ENCODE peak calls at places on chromosomes 7 and 10, in ten cellular contexts. B is CD8-positive, alpha-beta memory T cell; D is endothelial cell of umbilical vein; L is colonic mucosa; K is CD4-positive, alpha-beta memory T cell; Z is effector memory CD4-positive, alpha-beta T cell; C is upper lobe of right lung; H is CD4-positive, CD25-positive, alpha-beta regulatory T cell; Y is mucosa of descending colon; V is heart left ventricle. T is an unnamed sample. For H3K9me3, the result is how much of the 10 kb centered on the place peaks cover.

GRCh38 chr7:131649003-131649541 is 92.6 kb upstream of the PODXL start:
- DNase-seq in C (no peak), D (no peak), Z (no peak), Y (no peak), K (no peak), L (no peak), H (no peak), B (no peak), V (no peak), T (no peak)

GRCh38 chr7:7190142-7190541 is 7.8 kb downstream of the C1GALT1 start:
- DNase-seq in Y (no peak), Z (no peak), L (no peak), C (no peak), D (no peak), K (no peak), B (no peak), V (no peak), H (no peak), T (no peak)

GRCh38 chr7:36734731-36735130 is 10.4 kb upstream of the AOAH start:
- DNase-seq in K (no peak), L (no peak), D (no peak), V (no peak), C (no peak), Y (no peak), B (no peak), Z (no peak), H (no peak), T (no peak)

GRCh38 chr7:104530243-104530642 is 201.8 kb downstream of the LHFPL3 start:
- DNase-seq in C (no peak), Z (no peak), D (no peak), Y (no peak), V (no peak), H (no peak), K (no peak), B (no peak), L (no peak), T (no peak)

GRCh38 chr10:120581496-120581895 is 124.5 kb downstream of the PLPP4 start:
- DNase-seq in C (no peak), L (no peak), Y (no peak), K (no peak), D (no peak), V (no peak), B (no peak), H (no peak), Z (no peak), T (no peak)

GRCh38 chr10:21519981-21520436 is 5.5 kb downstream of the SKIDA1 start:
- DNase-seq in H (peak), B (no peak), L (no peak), Z (no peak), D (peak), Y (no peak), C (no peak), K (peak), V (no peak), T (no peak)

GRCh38 chr7:151150388-151150787 is 17.1 kb downstream of the GBX1 start:
- DNase-seq in Y (peak), B (no peak), L (peak), D (no peak), V (no peak), H (no peak), C (no peak), K (no peak), Z (no peak), T (no peak)

GRCh38 chr10:21509391-21510217 is 15.9 kb downstream of the SKIDA1 start:
- DNase-seq in H (no peak), Y (no peak), V (no peak), D (no peak), K (no peak), C (peak), Z (no peak), L (no peak), B (no peak), T (no peak)

GRCh38 chr7:22647451-22648257 is 79.3 kb upstream of the IL6 start:
- DNase-seq in B (no peak), D (peak), L (no peak), K (no peak), H (no peak), C (no peak), Z (no peak), Y (no peak), V (no peak), T (no peak)

GRCh38 chr10:10786334-10787090 is 231.2 kb upstream of the CELF2 start:
- DNase-seq in C (no peak), K (no peak), Z (no peak), B (no peak), Y (no peak), H (no peak), D (peak), V (no peak), L (no peak), T (no peak)

GRCh38 chr7:42117201-42117600 is 119.8 kb downstream of the GLI3 start:
- DNase-seq in H (no peak), B (no peak), C (no peak), L (no peak), K (no peak), D (no peak), Y (no peak), V (no peak), Z (no peak), T (no peak)

GRCh38 chr7:51034531-51035264 is 252.0 kb upstream of the GRB10 start:
- DNase-seq in Z (no peak), D (no peak), H (no peak), L (no peak), K (no peak), B (no peak), C (no peak), V (no peak), Y (no peak), T (no peak)

GRCh38 chr7:76396039-76396732 is 13.3 kb downstream of the SSC4D start:
- DNase-seq in Y (no peak), Z (no peak), K (no peak), H (no peak), D (no peak), V (no peak), C (no peak), B (no peak), L (no peak), T (no peak)

GRCh38 chr10:125247576-125247975 is 87.2 kb upstream of the CTBP2 start:
- DNase-seq in C (no peak), L (no peak), V (no peak), Y (no peak), B (no peak), D (no peak), Z (no peak), K (no peak), H (no peak), T (no peak)

GRCh38 chr10:72691470-72692056 is 380 bp upstream of the MCU start:
- DNase-seq in Y (no peak), H (no peak), V (no peak), C (no peak), K (no peak), B (no peak), D (no peak), L (no peak), Z (no peak), T (no peak)

GRCh38 chr10:59779656-59780521 is 26.6 kb upstream of the MRLN start:
- DNase-seq in K (no peak), C (no peak), L (no peak), H (no peak), Z (no peak), Y (no peak), D (no peak), V (peak), B (no peak), T (no peak)

GRCh38 chr7:151679073-151679708 is 159.5 kb upstream of the RHEB start:
- DNase-seq in L (no peak), Y (no peak), Z (no peak), V (no peak), C (no peak), B (no peak), K (no peak), D (no peak), H (no peak), T (no peak)

GRCh38 chr10:75201793-75202307 is 8.7 kb upstream of the VDAC2 start:
- DNase-seq in Y (peak), K (no peak), C (no peak), D (no peak), H (no peak), L (peak), B (no peak), Z (no peak), V (no peak), T (no peak)

GRCh38 chr10:98316661-98317060 is 48.7 kb upstream of the LOXL4 start:
- DNase-seq in H (no peak), C (no peak), V (no peak), B (no peak), K (no peak), Y (no peak), L (no peak), Z (no peak), D (peak), T (no peak)

GRCh38 chr7:73526892-73527821 is 5.1 kb upstream of the BAZ1B start:
- DNase-seq in Y (no peak), V (no peak), H (peak), B (no peak), L (no peak), D (peak), C (no peak), Z (no peak), K (no peak), T (no peak)

GRCh38 chr10:78267070-78267469 is 233.4 kb downstream of the RPS24 start:
- DNase-seq in D (no peak), K (no peak), C (no peak), H (no peak), B (no peak), Y (no peak), V (no peak), Z (no peak), L (no peak), T (no peak)

GRCh38 chr7:139897422-139898085 is 68.5 kb downstream of the TBXAS1 start:
- DNase-seq in B (no peak), Z (no peak), H (no peak), Y (no peak), C (no peak), D (no peak), K (no peak), V (no peak), L (no peak), T (no peak)

GRCh38 chr7:120833551-120833950 is 24.4 kb downstream of the TSPAN12 start:
- DNase-seq in C (no peak), D (no peak), V (no peak), H (no peak), B (no peak), L (no peak), Z (no peak), Y (no peak), K (no peak), T (no peak)

GRCh38 chr10:72505435-72505834 is 120.4 kb downstream of the MICU1 start:
- DNase-seq in D (no peak), H (no peak), K (no peak), Y (no peak), L (no peak), B (no peak), V (no peak), Z (no peak), C (no peak), T (no peak)

GRCh38 chr10:126375926-126376554 is 12.2 kb downstream of the ADAM12 start:
- DNase-seq in Z (no peak), C (no peak), K (no peak), Y (no peak), L (no peak), H (no peak), V (no peak), B (no peak), D (no peak), T (no peak)

GRCh38 chr10:119395287-119396007 is 147.1 kb downstream of the RGS10 start:
- DNase-seq in V (peak), C (no peak), D (peak), Z (no peak), B (no peak), K (no peak), H (no peak), L (no peak), Y (peak), T (no peak)

GRCh38 chr10:113600569-113600968 is 47.7 kb downstream of the HABP2 start:
- DNase-seq in H (no peak), V (no peak), D (no peak), C (no peak), B (no peak), L (no peak), Z (no peak), K (no peak), Y (no peak), T (no peak)

GRCh38 chr7:40836218-40836617 is 701.4 kb downstream of the SUGCT start:
- DNase-seq in V (no peak), L (no peak), Y (no peak), Z (no peak), C (no peak), D (no peak), B (no peak), K (no peak), H (no peak), T (no peak)

GRCh38 chr10:125232841-125233240 is 72.5 kb upstream of the CTBP2 start:
- DNase-seq in Y (no peak), B (no peak), L (no peak), D (no peak), V (no peak), Z (no peak), H (no peak), K (no peak), C (no peak), T (no peak)

GRCh38 chr10:110803830-110804338 is 67.8 kb upstream of the PDCD4 start:
- DNase-seq in L (peak), H (peak), Y (peak), B (peak), D (peak), K (no peak), V (peak), Z (no peak), C (no peak), T (no peak)

GRCh38 chr10:116698364-116698763 is 44.0 kb downstream of the HSPA12A start:
- DNase-seq in D (no peak), K (no peak), C (peak), L (no peak), B (no peak), H (no peak), Y (no peak), Z (no peak), V (no peak), T (no peak)

GRCh38 chr10:126062132-126063032 is 166.0 kb downstream of the FANK1 start:
- DNase-seq in D (peak), V (peak), B (no peak), Y (peak), C (peak), L (peak), K (no peak), Z (no peak), H (no peak), T (no peak)

GRCh38 chr10:69715156-69715898 is 85.3 kb downstream of the FAM241B start:
- DNase-seq in C (no peak), D (no peak), Z (no peak), Y (no peak), V (no peak), L (no peak), K (no peak), H (no peak), B (no peak), T (no peak)

GRCh38 chr10:24771943-24772747 is 48.5 kb upstream of the ARHGAP21 start:
- DNase-seq in C (no peak), K (no peak), V (no peak), Y (no peak), Z (no peak), H (no peak), D (no peak), B (no peak), L (no peak), T (no peak)

GRCh38 chr10:101602767-101603398 is 14.8 kb downstream of the DPCD start:
- DNase-seq in K (peak), Z (peak), C (peak), H (peak), V (peak), L (peak), Y (peak), D (peak), B (peak), T (peak)

GRCh38 chr7:130957140-130957513 is 223.1 kb upstream of the KLF14 start:
- DNase-seq in Y (no peak), Z (peak), D (no peak), L (no peak), V (no peak), H (peak), K (peak), B (peak), C (no peak), T (peak)

GRCh38 chr10:129982825-129983224 is 18.8 kb upstream of the EBF3 start:
- DNase-seq in Y (no peak), V (no peak), Z (no peak), K (no peak), B (no peak), D (no peak), L (no peak), C (no peak), H (no peak), T (no peak)
- H3K9me3 ChIP-seq in Y (under half), V (under half), Z (under half), K (under half), B (under half), D (under half), L (under half), C (under half), H (under half), T (under half)

GRCh38 chr10:107749235-107749634 is 584.7 kb upstream of the SORCS1 start:
- DNase-seq in K (no peak), Z (no peak), L (no peak), H (no peak), V (no peak), Y (no peak), D (no peak), B (no peak), C (no peak), T (no peak)

GRCh38 chr10:107754814-107755213 is 590.3 kb upstream of the SORCS1 start:
- DNase-seq in Z (no peak), D (no peak), L (no peak), K (no peak), V (no peak), Y (no peak), C (no peak), H (no peak), B (no peak), T (no peak)
- H3K9me3 ChIP-seq in Z (under half), D (under half), L (under half), K (under half), V (under half), Y (under half), C (under half), H (under half), B (under half), T (under half)

GRCh38 chr7:4066626-4067475 is 615.2 kb upstream of the FOXK1 start:
- DNase-seq in C (no peak), D (no peak), Z (no peak), H (no peak), V (no peak), L (no peak), B (no peak), Y (no peak), K (peak), T (no peak)
- H3K9me3 ChIP-seq in C (under half), D (under half), Z (under half), H (under half), V (under half), L (under half), B (under half), Y (under half), K (under half), T (under half)

GRCh38 chr7:157538735-157539134 is 201.9 kb downstream of the DNAJB6 start:
- DNase-seq in Y (no peak), L (no peak), B (no peak), D (no peak), Z (no peak), V (no peak), C (no peak), H (no peak), K (no peak), T (no peak)
- H3K9me3 ChIP-seq in Y (under half), L (under half), B (under half), D (under half), Z (under half), V (under half), C (under half), H (under half), K (under half), T (under half)